ENCODE peak calls at places on chromosomes 12 and 14, in six cellular contexts. M is KBM-7, J is ACHN, R is Calu3, Q is HCT116, V is NCI-H2107. K is an unnamed sample.

GRCh38 chr12:63862187-63863107 is 17.9 kb downstream of the SRGAP1 start:
- DNase-seq in M (no peak), J (peak), R (peak), Q (peak), V (no peak), K (no peak)

GRCh38 chr12:53985358-53985899 is 483 bp downstream of the HOXC10 start:
- DNase-seq in M (no peak), J (peak), R (no peak), Q (no peak), V (no peak), K (no peak)

GRCh38 chr12:128486951-128487350 is 220.0 kb downstream of the TMEM132C start:
- DNase-seq in M (no peak), J (no peak), R (no peak), Q (no peak), V (no peak), K (no peak)

GRCh38 chr14:106491851-106492250 is 965.5 kb downstream of the TMEM121 start:
- DNase-seq in M (peak), J (peak), R (no peak), Q (no peak), V (no peak), K (no peak)

GRCh38 chr14:22886500-22887259 is 3.7 kb downstream of the REM2 start:
- DNase-seq in M (no peak), J (peak), R (peak), Q (peak), V (peak), K (peak)

GRCh38 chr12:71865166-71865713 is 25.7 kb downstream of the TBC1D15 start:
- DNase-seq in M (no peak), J (peak), R (no peak), Q (no peak), V (no peak), K (no peak)

GRCh38 chr12:3529281-3529680 is 38.3 kb downstream of the PRMT8 start:
- DNase-seq in M (no peak), J (no peak), R (no peak), Q (no peak), V (no peak), K (no peak)

GRCh38 chr14:99035268-99035667 is 236.7 kb downstream of the BCL11B start:
- DNase-seq in M (peak), J (no peak), R (peak), Q (no peak), V (no peak), K (no peak)

GRCh38 chr12:26845984-26846383 is 13.0 kb upstream of the ITPR2 start:
- DNase-seq in M (peak), J (no peak), R (no peak), Q (no peak), V (no peak), K (no peak)

GRCh38 chr12:120688527-120689071 is 1.6 kb downstream of the MLEC start:
- DNase-seq in M (peak), J (no peak), R (peak), Q (no peak), V (no peak), K (no peak)

GRCh38 chr12:12561305-12562015 is 1.2 kb downstream of the DUSP16 start:
- DNase-seq in M (no peak), J (peak), R (peak), Q (no peak), V (no peak), K (peak)

GRCh38 chr12:114684098-114684869 is at the start of gene TBX3:
- DNase-seq in M (peak), J (peak), R (peak), Q (peak), V (no peak), K (no peak)

GRCh38 chr14:74945261-74945851 is 10.0 kb downstream of the PGF start:
- DNase-seq in M (peak), J (peak), R (peak), Q (peak), V (no peak), K (no peak)

GRCh38 chr12:53053223-53054111 is 3.6 kb downstream of the TNS2 start:
- DNase-seq in M (peak), J (peak), R (peak), Q (peak), V (peak), K (peak)

GRCh38 chr14:99509871-99510555 is 28.8 kb downstream of the CCNK start:
- DNase-seq in M (no peak), J (no peak), R (no peak), Q (no peak), V (no peak), K (no peak)

GRCh38 chr12:64679487-64679983 is 69.2 kb downstream of the RASSF3 start:
- DNase-seq in M (no peak), J (peak), R (peak), Q (peak), V (peak), K (peak)

GRCh38 chr12:63400318-63400717 is 249.3 kb upstream of the AVPR1A start:
- DNase-seq in M (no peak), J (no peak), R (no peak), Q (no peak), V (no peak), K (no peak)

GRCh38 chr12:77299001-77299400 is 233.6 kb upstream of the E2F7 start:
- DNase-seq in M (no peak), J (no peak), R (no peak), Q (no peak), V (no peak), K (no peak)

GRCh38 chr12:123150804-123151678 is at the start of gene PITPNM2:
- DNase-seq in M (peak), J (peak), R (peak), Q (no peak), V (peak), K (peak)

GRCh38 chr14:101554991-101555668 is 6.2 kb upstream of the DIO3 start:
- DNase-seq in M (no peak), J (no peak), R (no peak), Q (no peak), V (no peak), K (no peak)

GRCh38 chr12:50400104-50400637 is 514 bp upstream of the LARP4 start:
- DNase-seq in M (no peak), J (no peak), R (no peak), Q (no peak), V (no peak), K (no peak)

GRCh38 chr12:116735084-116735483 is 2.8 kb downstream of the SPRING1 start:
- DNase-seq in M (no peak), J (no peak), R (no peak), Q (no peak), V (no peak), K (no peak)